ENCODE peak calls at places on chromosomes 6 and 20, in five cellular contexts. V is fibroblast of the aortic adventitia; R is NCI-H1930; M is activated CD4-positive, alpha-beta T cell treated with anti-CD3 and anti-CD28 coated beads for 1 hour; W is mesothelial cell of epicardium. D is an unnamed sample.

GRCh38 chr6:143103916-143104315 is 43.2 kb downstream of the AIG1 start:
- DNase-seq in R (no peak), V (no peak), W (no peak), M (no peak), D (no peak)

GRCh38 chr6:167523426-167523825 is 198.5 kb downstream of the TTLL2 start:
- DNase-seq in M (no peak), W (no peak), R (no peak), V (no peak), D (no peak)

GRCh38 chr6:143592335-143592734 is 80.8 kb upstream of the FUCA2 start:
- DNase-seq in M (no peak), R (peak), V (no peak), W (no peak), D (no peak)

GRCh38 chr6:28218312-28219248 is 6.5 kb upstream of the ZSCAN9 start:
- DNase-seq in M (no peak), V (peak), R (peak), W (peak), D (peak)

GRCh38 chr6:167130008-167130677 is 7.2 kb downstream of the CCR6 start:
- DNase-seq in V (no peak), M (no peak), W (no peak), R (no peak), D (no peak)

GRCh38 chr6:41039060-41039998 is at the start of gene UNC5CL:
- DNase-seq in M (peak), R (no peak), W (no peak), V (peak), D (peak)

GRCh38 chr20:24149175-24149574 is 160.6 kb upstream of the GGTLC1 start:
- DNase-seq in W (no peak), R (no peak), M (no peak), V (peak), D (no peak)

GRCh38 chr6:159043236-159043635 is 1.6 kb downstream of the TAGAP start:
- DNase-seq in M (no peak), R (no peak), V (no peak), W (no peak), D (no peak)

GRCh38 chr20:2930538-2930937 is 57.3 kb downstream of the PTPRA start:
- DNase-seq in W (no peak), M (no peak), R (no peak), V (no peak), D (no peak)

GRCh38 chr20:17570347-17571152 is 675 bp downstream of the DSTN start:
- DNase-seq in V (peak), W (no peak), M (no peak), R (peak), D (peak)

GRCh38 chr20:2217857-2218529 is 77.8 kb upstream of the TGM3 start:
- DNase-seq in V (no peak), R (no peak), M (no peak), W (no peak), D (peak)

GRCh38 chr20:47198254-47198671 is 158.2 kb downstream of the ZMYND8 start:
- DNase-seq in V (no peak), W (no peak), R (no peak), M (no peak), D (no peak)

GRCh38 chr6:72425003-72425681 is 196.7 kb upstream of the KCNQ5 start:
- DNase-seq in W (no peak), V (peak), R (no peak), M (no peak), D (no peak)

GRCh38 chr6:114334237-114334636 is 8.6 kb downstream of the HS3ST5 start:
- DNase-seq in M (no peak), R (no peak), V (no peak), W (no peak), D (no peak)

GRCh38 chr6:26383624-26384417 is 913 bp downstream of the BTN2A2 start:
- DNase-seq in R (no peak), W (no peak), V (peak), M (no peak), D (peak)

GRCh38 chr6:99353126-99353525 is 3.7 kb upstream of the FAXC start:
- DNase-seq in M (no peak), R (no peak), W (no peak), V (no peak), D (no peak)

GRCh38 chr6:142692942-142693341 is 252.0 kb downstream of the HIVEP2 start:
- DNase-seq in V (peak), W (peak), R (peak), M (peak), D (peak)

GRCh38 chr20:373171-373890 is 7.2 kb upstream of the TRIB3 start:
- DNase-seq in W (no peak), R (no peak), M (no peak), V (peak), D (peak)

GRCh38 chr6:149049230-149049629 is 268.3 kb upstream of the TAB2 start:
- DNase-seq in R (no peak), W (no peak), M (no peak), V (no peak), D (peak)